ENCODE peak calls at places on chromosome 19, in five cellular contexts. Q, V, U, N and O are unnamed samples.

GRCh38 chr19:53659292-53659691 is 27.5 kb downstream of the DPRX start:
- DNase-seq in Q (peak; percentile 30), V (peak; percentile 51), U (no peak), N (no peak), O (no peak)

GRCh38 chr19:55352040-55352439 is 2.5 kb downstream of the COX6B2 start:
- DNase-seq in Q (peak; percentile 89), V (no peak), U (peak; percentile 19), N (no peak), O (no peak)

GRCh38 chr19:13935765-13936486 is 2.3 kb downstream of the PODNL1 start:
- DNase-seq in Q (no peak), V (peak; percentile 52), U (no peak), N (no peak), O (no peak)

GRCh38 chr19:10390652-10391286 is 10.4 kb upstream of the TYK2 start:
- DNase-seq in Q (peak; percentile 84), V (peak; percentile 87), U (peak; percentile 76), N (peak; percentile 36), O (peak; percentile 51)

GRCh38 chr19:55473613-55474012 is 2.8 kb upstream of the ZNF628 start:
- DNase-seq in Q (no peak), V (no peak), U (no peak), N (no peak), O (no peak)

GRCh38 chr19:46753420-46754155 is 7.3 kb upstream of the STRN4 start:
- DNase-seq in Q (peak; percentile 51), V (peak; percentile 81), U (no peak), N (no peak), O (peak; percentile 41)

GRCh38 chr19:38656171-38656981 is 8.9 kb downstream of the ACTN4 start:
- DNase-seq in Q (peak; percentile 32), V (no peak), U (no peak), N (peak; percentile 54), O (no peak)

GRCh38 chr19:47714339-47714738 is 1.1 kb downstream of the EHD2 start:
- DNase-seq in Q (no peak), V (no peak), U (no peak), N (no peak), O (no peak)

GRCh38 chr19:48051345-48052033 is 7.6 kb upstream of the CABP5 start:
- DNase-seq in Q (no peak), V (peak; percentile 8), U (no peak), N (no peak), O (no peak)

GRCh38 chr19:13117772-13118423 is at the start of gene NACC1:
- DNase-seq in Q (peak; percentile 95), V (peak; percentile 95), U (peak; percentile 89), N (peak; percentile 69), O (peak; percentile 87)

GRCh38 chr19:34732548-34733255 is 1.3 kb upstream of the ZNF181 start:
- DNase-seq in Q (no peak), V (peak; percentile 67), U (no peak), N (no peak), O (no peak)

GRCh38 chr19:2221250-2221831 is 14.8 kb downstream of the PLEKHJ1 start:
- DNase-seq in Q (no peak), V (no peak), U (no peak), N (no peak), O (peak; percentile 6)

GRCh38 chr19:13430790-13431582 is 75.3 kb downstream of the CACNA1A start:
- DNase-seq in Q (peak; percentile 83), V (peak; percentile 76), U (peak; percentile 51), N (peak; percentile 7), O (peak; percentile 39)

GRCh38 chr19:57302020-57302465 is 18.2 kb upstream of the ZNF543 start:
- DNase-seq in Q (peak; percentile 94), V (no peak), U (no peak), N (peak; percentile 83), O (no peak)

GRCh38 chr19:57276430-57276829 is 3.9 kb upstream of the ZNF460 start:
- DNase-seq in Q (no peak), V (no peak), U (no peak), N (no peak), O (no peak)

GRCh38 chr19:50320051-50320450 is 9.1 kb downstream of the KCNC3 start:
- DNase-seq in Q (no peak), V (no peak), U (no peak), N (no peak), O (no peak)

GRCh38 chr19:51715850-51716249 is 7.9 kb downstream of the HAS1 start:
- DNase-seq in Q (no peak), V (no peak), U (no peak), N (no peak), O (no peak)

GRCh38 chr19:4507150-4507452 is 11.2 kb downstream of the PLIN4 start:
- DNase-seq in Q (no peak), V (no peak), U (no peak), N (no peak), O (no peak)

GRCh38 chr19:4505570-4506448 is 12.5 kb downstream of the PLIN4 start:
- DNase-seq in Q (no peak), V (no peak), U (no peak), N (no peak), O (no peak)

GRCh38 chr19:4507804-4508203 is 10.5 kb downstream of the PLIN4 start:
- DNase-seq in Q (no peak), V (no peak), U (no peak), N (no peak), O (no peak)

GRCh38 chr19:4504874-4505569 is 13.3 kb downstream of the PLIN4 start:
- DNase-seq in Q (no peak), V (no peak), U (no peak), N (no peak), O (no peak)

DNA sequence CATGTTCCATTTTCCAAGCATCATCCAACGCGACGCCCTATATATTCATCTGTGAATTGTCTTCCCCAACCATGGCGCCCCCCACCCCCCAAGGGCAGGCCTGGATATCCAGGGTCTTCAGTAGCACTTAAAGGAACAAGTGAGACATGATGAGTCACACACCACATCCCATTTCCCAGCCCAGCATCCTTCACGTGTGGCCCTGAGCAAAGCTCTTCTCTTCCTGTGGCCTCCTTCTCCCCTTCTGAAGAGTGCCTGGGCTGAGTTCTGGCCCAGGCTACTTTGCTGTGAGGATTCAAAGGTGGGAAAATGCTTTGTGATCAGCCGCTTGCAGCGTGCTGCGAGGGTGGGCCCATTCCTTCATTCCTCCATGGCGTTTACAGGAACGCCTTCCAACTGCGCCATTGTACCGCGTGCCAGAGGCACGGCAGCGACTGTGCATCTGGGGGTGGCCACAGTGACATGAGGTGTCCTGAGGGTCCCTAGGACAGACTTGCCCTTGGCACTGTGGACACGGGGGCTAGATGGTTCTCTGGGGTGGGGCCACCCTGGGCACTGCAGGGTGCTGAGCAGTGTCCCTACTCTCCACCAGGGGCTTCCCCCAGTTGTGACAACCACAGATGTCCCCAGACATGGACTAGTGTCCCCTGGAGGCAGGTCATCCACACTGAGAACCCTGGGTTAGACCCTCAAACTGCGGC is 11.7 kb downstream of the PLIN4 start:
- DNase-seq in Q (peak; percentile 70), V (peak; percentile 27), U (no peak), N (peak; percentile 59), O (peak; percentile 69)
- H3K79me2 ChIP-seq in Q (no peaks in the 10 kb centered on the region), V (no peaks in the 10 kb centered on the region), U (no peaks in the 10 kb centered on the region), N (no peaks in the 10 kb centered on the region), O (no peaks in the 10 kb centered on the region)

GRCh38 chr19:17757125-17757524 is 5.8 kb downstream of the FCHO1 start:
- DNase-seq in Q (peak; percentile 79), V (no peak), U (no peak), N (peak; percentile 22), O (peak; percentile 68)
- H3K4me2 ChIP-seq in Q (no peak overlapping the region), V (no peak overlapping the region), U (peak overlapping the region; percentile 57), N (no peak overlapping the region), O (no peak overlapping the region)

DNA sequence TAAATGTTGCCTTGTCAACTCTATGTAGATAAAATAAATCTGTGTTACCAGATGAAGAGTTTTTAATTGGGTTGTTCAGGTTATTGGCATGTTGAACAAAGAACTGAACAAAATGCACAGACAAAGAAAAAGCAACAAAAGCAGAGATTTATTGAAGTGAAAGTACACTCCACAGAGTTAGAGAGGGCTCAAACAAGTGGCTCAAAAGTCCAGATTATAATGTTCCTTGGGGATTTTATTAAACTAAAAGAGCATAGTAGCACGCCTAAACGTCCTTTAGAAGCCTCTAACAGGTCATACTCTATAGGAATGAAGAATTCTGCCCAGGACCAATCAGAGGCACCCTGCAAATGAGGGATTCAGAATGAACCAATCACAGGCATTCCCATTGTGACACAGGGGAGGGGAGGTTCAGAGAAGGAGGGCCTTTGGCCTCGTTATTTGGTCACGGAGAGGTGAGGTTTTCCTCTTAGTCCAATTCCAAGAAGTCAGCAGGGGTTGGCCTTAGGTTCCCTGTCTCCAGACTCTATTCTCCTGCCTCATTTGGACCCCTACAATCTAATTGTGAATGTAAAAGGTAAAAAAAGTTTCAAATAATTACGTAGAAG is 12.8 kb downstream of the PSMC4 start:
- DNase-seq in Q (no peak), V (no peak), U (no peak), N (no peak), O (no peak)
- H3K79me2 ChIP-seq in Q (peaks cover 11% of the 10 kb centered on the region), V (peaks cover 3% of the 10 kb centered on the region), U (peaks cover 68% of the 10 kb centered on the region), N (peaks cover 30% of the 10 kb centered on the region), O (peaks cover 5% of the 10 kb centered on the region)

DNA sequence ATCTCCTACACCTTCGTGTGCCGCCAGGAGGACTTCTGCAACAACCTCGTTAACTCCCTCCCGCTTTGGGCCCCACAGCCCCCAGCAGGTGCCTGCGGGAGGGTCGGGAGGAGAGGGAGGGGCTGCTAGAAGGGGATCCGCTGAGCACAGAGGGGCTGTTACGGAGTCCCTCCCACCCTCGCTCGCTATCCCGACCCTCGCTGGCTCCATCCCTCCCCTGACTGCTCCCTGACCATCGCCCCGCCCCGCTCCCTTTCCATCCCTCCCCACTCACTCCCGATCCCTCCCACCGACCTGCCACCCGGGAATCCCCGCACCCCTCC is 780 bp downstream of the CD177 start:
- DNase-seq in Q (no peak), V (no peak), U (no peak), N (no peak), O (no peak)
- H3K4me2 ChIP-seq in Q (no peak overlapping the region), V (no peak overlapping the region), U (no peak overlapping the region), N (no peak overlapping the region), O (no peak overlapping the region)

GRCh38 chr19:30049844-30050667 is 108.0 kb downstream of the URI1 start:
- DNase-seq in Q (no peak), V (no peak), U (no peak), N (no peak), O (no peak)
- H3K79me2 ChIP-seq in Q (no peaks in the 10 kb centered on the region), V (no peaks in the 10 kb centered on the region), U (no peaks in the 10 kb centered on the region), N (no peaks in the 10 kb centered on the region), O (no peaks in the 10 kb centered on the region)

DNA sequence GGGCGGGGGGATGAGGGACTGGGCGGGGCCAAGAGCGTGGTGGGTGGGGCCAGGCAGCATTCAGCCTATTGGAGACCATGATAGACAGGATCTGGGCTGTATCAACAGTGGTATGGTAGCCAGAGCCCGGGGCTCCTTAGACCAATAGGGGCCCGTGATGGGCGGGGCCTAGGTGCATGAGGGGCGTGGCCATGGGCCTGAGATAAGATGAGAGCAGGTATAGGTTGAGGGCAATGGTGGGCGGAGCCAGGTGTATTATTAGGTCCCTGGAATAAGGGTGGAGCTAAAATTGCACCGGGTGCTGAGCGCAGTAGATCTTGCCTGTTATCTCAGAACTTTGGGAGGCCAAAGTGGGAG is 5.3 kb downstream of the ABCA7 start:
- DNase-seq in Q (peak; percentile 66), V (peak; percentile 99), U (peak; percentile 95), N (no peak), O (no peak)
- H3K4me2 ChIP-seq in Q (no peak overlapping the region), V (no peak overlapping the region), U (no peak overlapping the region), N (no peak overlapping the region), O (no peak overlapping the region)